ENCODE peak calls at places on chromosomes 5 and 9, in eight cellular contexts. A is amniotic epithelial cell; V is DMS79; F is NCI-H226; W is stimulated activated naive CD4-positive, alpha-beta T cell treated with Interleukin-2 at 50 U/mL for 16 hours; Z is AG09309; Y is hypothalamus; E is Kasumi-1. X is an unnamed sample.

GRCh38 chr5:143153332-143154119 is 250.0 kb downstream of the NR3C1 start:
- DNase-seq in A (peak; percentile 77), V (no peak), F (no peak), W (no peak), Z (peak; percentile 62), Y (no peak), E (no peak), X (no peak)

GRCh38 chr9:83538172-83538889 is at the start of gene FRMD3:
- DNase-seq in A (peak; percentile 16), V (peak; percentile 43), F (peak; percentile 4), W (no peak), Z (peak; percentile 3), Y (peak; percentile 30), E (peak; percentile 78), X (peak; percentile 47)

GRCh38 chr9:82332018-82332773 is 343.6 kb downstream of the SPATA31D1 start:
- DNase-seq in A (peak; percentile 96), V (peak; percentile 19), F (peak; percentile 97), W (no peak), Z (peak; percentile 82), Y (no peak), E (no peak), X (no peak)

GRCh38 chr5:135055385-135055784 is 21.4 kb upstream of the PITX1 start:
- DNase-seq in A (no peak), V (no peak), F (no peak), W (no peak), Z (no peak), Y (no peak), E (no peak), X (no peak)

GRCh38 chr5:100772548-100772947 is 130.5 kb downstream of the ST8SIA4 start:
- DNase-seq in A (no peak), V (peak; percentile 13), F (no peak), W (no peak), Z (no peak), Y (no peak), E (no peak), X (no peak)

GRCh38 chr9:107734231-107735014 is 244.9 kb upstream of the KLF4 start:
- DNase-seq in A (peak; percentile 93), V (no peak), F (peak; percentile 78), W (no peak), Z (peak; percentile 91), Y (no peak), E (no peak), X (no peak)

GRCh38 chr9:70600479-70600878 is 186.0 kb upstream of the KLF9 start:
- DNase-seq in A (peak; percentile 87), V (no peak), F (peak; percentile 29), W (no peak), Z (peak; percentile 75), Y (no peak), E (no peak), X (no peak)

GRCh38 chr9:127187231-127187956 is 65.0 kb upstream of the ANGPTL2 start:
- DNase-seq in A (peak; percentile 99), V (no peak), F (peak; percentile 99), W (no peak), Z (peak; percentile 97), Y (no peak), E (no peak), X (no peak)

GRCh38 chr9:126599047-126599650 is 14.6 kb upstream of the LMX1B start:
- DNase-seq in A (no peak), V (no peak), F (no peak), W (no peak), Z (no peak), Y (no peak), E (no peak), X (no peak)

GRCh38 chr9:92289708-92290390 is 3.6 kb downstream of the IARS1 start:
- DNase-seq in A (peak; percentile 51), V (no peak), F (no peak), W (no peak), Z (no peak), Y (no peak), E (no peak), X (no peak)

GRCh38 chr5:94893404-94894145 is 275.1 kb downstream of the SLF1 start:
- DNase-seq in A (peak; percentile 32), V (peak; percentile 3), F (no peak), W (no peak), Z (no peak), Y (no peak), E (no peak), X (no peak)

GRCh38 chr5:63961598-63962161 is 565 bp downstream of the HTR1A start:
- DNase-seq in A (no peak), V (no peak), F (no peak), W (no peak), Z (no peak), Y (no peak), E (no peak), X (no peak)

GRCh38 chr5:67338416-67338815 is 141.8 kb upstream of the CD180 start:
- DNase-seq in A (no peak), V (no peak), F (no peak), W (no peak), Z (no peak), Y (no peak), E (no peak), X (no peak)

GRCh38 chr5:36393656-36394438 is 92.1 kb upstream of the RANBP3L start:
- DNase-seq in A (no peak), V (no peak), F (no peak), W (no peak), Z (no peak), Y (no peak), E (no peak), X (no peak)

GRCh38 chr5:82862247-82862646 is 214.9 kb downstream of the TMEM167A start:
- DNase-seq in A (no peak), V (no peak), F (no peak), W (no peak), Z (no peak), Y (no peak), E (no peak), X (no peak)

GRCh38 chr9:84557751-84558150 is 111.8 kb upstream of the NTRK2 start:
- DNase-seq in A (no peak), V (no peak), F (no peak), W (no peak), Z (no peak), Y (no peak), E (no peak), X (no peak)

X was measured in amygdala.